ENCODE peak calls at places on chromosomes 12 and 14, in ten cellular contexts. U is esophagus squamous epithelium; N is ureter; D is HFFc6; A is ELR; E is naive thymus-derived CD8-positive, alpha-beta T cell; B is progenitor cell of endocrine pancreas; W is KBM-7; T is T-helper 17 cell; L is GM23248. O is an unnamed sample.

GRCh38 chr12:99852666-99853065 is 132.1 kb downstream of the ANKS1B start:
- DNase-seq in U (no peak), N (no peak), D (no peak), A (no peak), E (no peak), B (no peak), W (no peak), T (no peak), L (no peak), O (no peak)

GRCh38 chr12:84874125-84874824 is 38.3 kb downstream of the SLC6A15 start:
- DNase-seq in U (no peak), N (no peak), D (peak), A (peak), E (no peak), B (no peak), W (peak), T (no peak), L (peak), O (no peak)

GRCh38 chr12:123571343-123571813 is 13.0 kb upstream of the TMED2 start:
- DNase-seq in U (no peak), N (no peak), D (peak), A (peak), E (no peak), B (no peak), W (no peak), T (no peak), L (peak), O (no peak)

GRCh38 chr12:53179694-53180269 is 740 bp upstream of the ZNF740 start:
- DNase-seq in U (no peak), N (no peak), D (no peak), A (no peak), E (no peak), B (peak), W (no peak), T (no peak), L (no peak), O (no peak)

GRCh38 chr12:6662906-6663742 is at the start of gene ING4:
- DNase-seq in U (peak), N (peak), D (peak), A (peak), E (peak), B (peak), W (peak), T (peak), L (peak), O (peak)

GRCh38 chr12:6425588-6426531 is 18.9 kb upstream of the CD27 start:
- DNase-seq in U (no peak), N (no peak), D (no peak), A (no peak), E (peak), B (no peak), W (peak), T (no peak), L (no peak), O (no peak)

GRCh38 chr12:42039599-42039998 is 105.1 kb downstream of the GXYLT1 start:
- DNase-seq in U (no peak), N (no peak), D (no peak), A (no peak), E (no peak), B (no peak), W (no peak), T (no peak), L (no peak), O (no peak)

GRCh38 chr12:131511391-131511802 is 199.5 kb upstream of the SFSWAP start:
- DNase-seq in U (no peak), N (no peak), D (no peak), A (peak), E (no peak), B (no peak), W (peak), T (no peak), L (peak), O (peak)

GRCh38 chr14:68535404-68536024 is 257.4 kb downstream of the ZFP36L1 start:
- DNase-seq in U (no peak), N (no peak), D (peak), A (peak), E (no peak), B (no peak), W (no peak), T (no peak), L (peak), O (no peak)

GRCh38 chr14:23483216-23483854 is 13.8 kb downstream of the NGDN start:
- DNase-seq in U (no peak), N (no peak), D (no peak), A (peak), E (no peak), B (peak), W (peak), T (no peak), L (peak), O (no peak)

GRCh38 chr12:66514581-66514980 is 164.3 kb downstream of the GRIP1 start:
- DNase-seq in U (no peak), N (no peak), D (no peak), A (peak), E (no peak), B (no peak), W (no peak), T (no peak), L (peak), O (no peak)

GRCh38 chr12:51187370-51187987 is 14.5 kb upstream of the TFCP2 start:
- DNase-seq in U (no peak), N (no peak), D (no peak), A (no peak), E (no peak), B (no peak), W (no peak), T (no peak), L (no peak), O (no peak)

GRCh38 chr14:89231426-89232113 is 185.5 kb downstream of the FOXN3 start:
- DNase-seq in U (no peak), N (no peak), D (no peak), A (no peak), E (no peak), B (no peak), W (no peak), T (no peak), L (no peak), O (no peak)

GRCh38 chr12:112130461-112130998 is 5.2 kb downstream of the TRAFD1 start:
- DNase-seq in U (no peak), N (no peak), D (peak), A (peak), E (no peak), B (no peak), W (peak), T (no peak), L (peak), O (no peak)

GRCh38 chr12:96343347-96343954 is 56.8 kb downstream of the CDK17 start:
- DNase-seq in U (no peak), N (no peak), D (no peak), A (peak), E (no peak), B (no peak), W (peak), T (no peak), L (peak), O (no peak)